ENCODE peak calls at places on chromosomes 3 and 15, in seven cellular contexts. E is esophagus muscularis mucosa, O is uterus, Y is esophagus squamous epithelium, C is GM12878, U is K562, L is stomach. N is an unnamed sample.

GRCh38 chr15:89912674-89913396 is at the start of gene ARPIN:
- DNase-seq in L (peak), O (peak), U (no peak), C (no peak), E (no peak), Y (no peak), N (peak)

GRCh38 chr3:156631323-156631722 is 43.1 kb upstream of the TIPARP start:
- DNase-seq in U (no peak), C (no peak), O (no peak), L (no peak), E (no peak), Y (no peak), N (no peak)

GRCh38 chr3:15206662-15207576 is 873 bp downstream of the CAPN7 start:
- DNase-seq in C (no peak), O (peak), L (peak), E (no peak), Y (no peak), U (peak), N (peak)

GRCh38 chr3:184466413-184466960 is 86.6 kb downstream of the CHRD start:
- DNase-seq in E (peak), O (peak), U (peak), Y (no peak), L (no peak), C (no peak), N (no peak)

GRCh38 chr3:194671511-194671899 is 486 bp downstream of the LSG1 start:
- DNase-seq in U (peak), E (peak), Y (no peak), C (no peak), L (no peak), O (no peak), N (no peak)

GRCh38 chr15:68227806-68228142 is 1.8 kb downstream of the CLN6 start:
- DNase-seq in L (no peak), E (peak), C (no peak), O (no peak), U (peak), Y (no peak), N (no peak)

GRCh38 chr3:167467848-167468611 is 5.8 kb downstream of the SERPINI2 start:
- DNase-seq in E (no peak), C (no peak), O (no peak), U (no peak), L (no peak), Y (no peak), N (no peak)

GRCh38 chr3:7562892-7563291 is 702.0 kb downstream of the GRM7 start:
- DNase-seq in U (no peak), Y (no peak), E (no peak), C (no peak), O (no peak), L (no peak), N (no peak)

GRCh38 chr3:49165771-49166751 is at the start of gene CCDC71:
- DNase-seq in O (peak), E (no peak), U (peak), C (peak), L (peak), Y (no peak), N (peak)

GRCh38 chr3:18743761-18744160 is 318.6 kb upstream of the SATB1 start:
- DNase-seq in O (no peak), C (no peak), L (no peak), Y (no peak), U (no peak), E (no peak), N (no peak)

GRCh38 chr3:52053307-52054304 is 2.8 kb downstream of the DUSP7 start:
- DNase-seq in E (no peak), O (peak), L (no peak), Y (no peak), U (peak), C (peak), N (no peak)

GRCh38 chr3:190320594-190321362 is 1.5 kb downstream of the CLDN1 start:
- DNase-seq in U (no peak), Y (no peak), C (no peak), E (no peak), L (no peak), O (no peak), N (no peak)

GRCh38 chr3:190323241-190323617 is 983 bp upstream of the CLDN1 start:
- DNase-seq in L (peak), U (no peak), C (no peak), Y (no peak), O (peak), E (no peak), N (no peak)

GRCh38 chr3:190322604-190323240 is 476 bp upstream of the CLDN1 start:
- DNase-seq in Y (no peak), C (no peak), O (peak), U (no peak), L (no peak), E (no peak), N (no peak)

GRCh38 chr3:190319660-190320059 is 2.6 kb downstream of the CLDN1 start:
- DNase-seq in U (no peak), O (no peak), L (no peak), Y (no peak), C (no peak), E (no peak), N (no peak)

DNA sequence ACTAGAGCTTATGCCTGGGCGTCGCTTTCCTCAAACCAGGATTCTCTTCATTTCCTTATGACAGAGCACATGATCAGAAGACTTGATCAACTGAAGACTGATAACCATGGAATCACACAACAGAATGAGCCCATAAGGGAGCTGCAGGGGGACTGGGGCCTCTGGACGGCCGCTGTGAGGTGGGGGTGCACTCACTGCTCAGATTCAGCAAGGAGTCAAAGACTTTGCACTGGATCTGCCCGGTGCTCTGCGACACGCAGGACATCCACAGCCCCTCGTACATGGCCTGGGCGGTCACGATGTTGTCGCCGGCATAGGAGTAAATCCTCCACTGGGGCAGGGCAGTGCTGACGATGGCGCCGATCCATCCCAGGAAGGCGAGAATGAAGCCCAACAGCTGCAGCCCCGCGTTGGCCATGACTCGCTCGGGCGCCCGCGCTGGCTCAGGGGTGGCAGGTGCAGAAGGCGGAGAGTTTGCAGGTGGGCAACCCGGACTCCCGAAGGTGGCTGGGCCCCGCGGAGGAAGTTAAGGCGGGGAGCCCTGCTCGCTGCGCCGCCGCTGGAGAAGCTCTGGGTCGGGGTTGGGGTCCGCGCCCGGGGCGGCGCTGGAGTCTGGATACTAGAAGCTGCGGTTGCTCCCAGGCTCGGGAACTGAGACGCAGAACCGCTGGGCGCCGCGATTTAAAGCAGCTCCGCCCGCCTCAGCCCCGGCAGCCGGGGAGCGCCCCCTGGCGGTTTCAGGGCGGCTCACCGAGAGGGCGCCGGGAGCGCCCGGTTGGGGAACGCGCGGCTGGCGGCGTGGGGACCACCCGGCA is at the start of gene CLDN1:
- DNase-seq in C (no peak), O (peak), E (no peak), Y (peak), U (peak), L (peak), N (peak)
- TF ChIP-seq POLR2A in C (no peak), O (peak), E (no peak), Y (no peak), U (no peak), L (no peak), N (no peak)

GRCh38 chr15:34437687-34438086 is at the start of gene GOLGA8A:
- DNase-seq in O (peak), Y (no peak), E (no peak), L (peak), C (peak), U (peak), N (peak)
- TF ChIP-seq POLR2A in O (no peak), Y (no peak), E (no peak), L (no peak), C (peak), U (peak), N (peak)

GRCh38 chr3:128764863-128765262 is 38.9 kb downstream of the RAB7A start:
- DNase-seq in Y (no peak), E (no peak), L (no peak), C (no peak), U (no peak), O (no peak), N (no peak)

GRCh38 chr3:128760881-128761280 is 34.9 kb downstream of the RAB7A start:
- DNase-seq in Y (no peak), O (no peak), U (no peak), C (no peak), L (no peak), E (no peak), N (no peak)

GRCh38 chr3:128763967-128764366 is 38.0 kb downstream of the RAB7A start:
- DNase-seq in E (no peak), U (peak), C (no peak), O (no peak), L (no peak), Y (no peak), N (no peak)

GRCh38 chr3:128760027-128760426 is 34.0 kb downstream of the RAB7A start:
- DNase-seq in L (no peak), Y (no peak), U (no peak), C (no peak), E (no peak), O (no peak), N (no peak)

DNA sequence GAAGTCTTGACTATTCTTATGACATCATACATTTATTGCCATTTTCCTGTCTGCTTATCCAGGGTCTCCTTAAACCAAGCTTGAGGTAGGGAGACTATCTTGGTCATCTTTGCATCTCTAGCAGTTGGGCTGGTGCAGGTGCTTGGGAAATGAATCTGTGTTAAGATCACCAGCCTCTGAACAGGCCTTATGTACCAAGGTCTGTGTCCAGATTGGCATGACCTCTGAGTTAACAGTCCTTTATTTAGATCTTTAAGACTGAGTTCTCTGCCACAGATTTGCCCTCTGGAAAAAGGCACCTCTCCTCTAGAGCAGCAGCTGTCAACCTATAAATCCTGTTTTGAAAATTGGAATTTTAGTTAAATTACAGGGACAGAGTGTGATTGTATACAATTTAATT is 35.4 kb downstream of the RAB7A start:
- DNase-seq in C (no peak), Y (no peak), O (no peak), L (no peak), E (no peak), U (no peak), N (no peak)
- TF ChIP-seq POLR2A in C (no peak), Y (no peak), O (no peak), L (no peak), E (no peak), U (no peak), N (no peak)

DNA sequence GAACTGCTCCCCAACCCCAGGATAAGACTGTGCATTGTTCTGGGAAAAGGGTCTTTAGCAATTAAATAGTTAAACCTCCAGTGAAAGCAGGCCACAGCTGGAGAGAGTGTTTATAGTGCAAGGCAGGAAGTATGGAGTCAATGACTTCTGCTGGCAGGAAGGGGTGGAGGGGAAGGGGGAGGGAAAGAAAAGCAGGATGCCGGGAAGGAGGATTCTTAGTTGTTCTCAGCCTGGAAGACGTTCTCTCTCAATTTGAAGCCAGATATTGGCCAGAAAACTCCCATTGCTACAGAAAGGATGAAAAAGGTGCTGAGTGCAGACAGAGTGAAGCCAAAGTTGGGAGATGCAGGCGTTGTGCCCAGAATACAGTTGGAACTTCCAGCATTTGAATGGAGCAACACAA is 35.7 kb upstream of the ACTL6A start:
- DNase-seq in E (peak), U (no peak), Y (no peak), C (no peak), L (no peak), O (peak), N (peak)
- TF ChIP-seq POLR2A in E (no peak), U (no peak), Y (no peak), C (no peak), L (no peak), O (no peak), N (no peak)

DNA sequence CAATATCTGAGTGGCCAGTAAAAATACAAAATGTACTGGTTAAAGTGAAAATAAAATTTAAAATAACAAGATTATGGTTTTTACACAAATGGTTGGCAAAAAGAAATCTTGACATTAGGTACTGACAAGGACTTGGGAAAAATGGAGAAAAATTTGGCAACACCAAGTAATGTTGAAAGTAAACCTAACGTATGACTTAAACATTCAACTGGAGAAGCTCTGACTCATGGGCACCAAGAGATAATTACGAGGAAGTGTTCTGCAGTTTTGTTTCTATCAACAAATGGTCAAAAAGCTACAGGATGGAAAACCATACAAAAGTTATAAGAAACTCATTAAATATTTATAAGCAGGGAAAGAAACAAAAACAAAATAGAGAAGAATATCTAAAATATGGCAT is 177.7 kb downstream of the ZNF385D start:
- DNase-seq in E (no peak), Y (no peak), L (no peak), U (no peak), C (no peak), O (no peak), N (no peak)
- TF ChIP-seq POLR2A in E (no peak), Y (no peak), L (no peak), U (no peak), C (no peak), O (no peak), N (no peak)

DNA sequence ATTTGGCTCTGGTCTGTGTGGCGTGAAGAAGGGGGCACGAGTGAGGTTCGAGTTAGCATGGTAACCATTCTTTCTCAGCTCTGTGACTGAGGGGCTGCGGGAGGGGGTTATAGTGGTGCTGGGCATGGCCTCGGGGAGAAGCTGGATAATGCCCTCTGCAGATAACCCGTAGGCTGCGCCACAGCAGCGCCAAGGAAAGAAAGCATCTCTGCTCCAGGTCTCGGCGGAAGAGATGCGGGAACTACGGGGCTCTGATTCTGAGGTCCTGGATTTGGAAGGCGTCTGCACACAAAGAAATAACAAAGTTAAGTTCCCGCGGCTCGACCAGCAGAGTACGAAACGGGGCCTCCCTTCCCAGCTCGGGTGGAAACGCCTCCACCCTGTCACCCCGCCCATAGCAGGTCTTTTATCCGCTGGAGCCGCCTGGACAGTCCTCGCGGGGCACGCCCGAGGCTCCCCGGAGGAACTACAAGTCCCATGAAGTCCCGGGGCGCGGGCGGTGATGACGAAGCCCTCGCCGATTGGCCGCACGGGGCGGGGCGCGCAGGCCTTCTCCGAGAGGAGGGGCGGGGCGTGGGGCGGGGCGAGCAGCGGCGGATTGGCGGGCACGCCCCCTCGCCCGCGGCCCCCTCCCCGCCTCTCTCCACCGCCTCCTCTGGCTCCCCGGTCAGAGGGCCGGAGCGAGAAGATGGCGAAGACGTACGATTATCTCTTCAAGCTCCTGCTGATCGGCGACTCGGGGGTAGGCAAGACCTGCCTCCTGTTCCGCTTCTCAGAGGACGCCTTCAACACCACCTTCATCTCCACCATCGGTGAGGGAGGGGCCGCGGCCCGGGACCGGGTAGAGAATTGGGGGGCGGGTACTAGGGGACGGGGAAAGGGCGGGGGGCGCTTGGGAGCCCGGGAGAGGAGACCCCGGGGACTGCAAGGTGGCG is at the start of gene RAB8B:
- DNase-seq in C (peak), U (peak), O (peak), L (peak), E (peak), Y (peak), N (peak)
- TF ChIP-seq POLR2A in C (peak), U (peak), O (peak), L (no peak), E (peak), Y (no peak), N (peak)

DNA sequence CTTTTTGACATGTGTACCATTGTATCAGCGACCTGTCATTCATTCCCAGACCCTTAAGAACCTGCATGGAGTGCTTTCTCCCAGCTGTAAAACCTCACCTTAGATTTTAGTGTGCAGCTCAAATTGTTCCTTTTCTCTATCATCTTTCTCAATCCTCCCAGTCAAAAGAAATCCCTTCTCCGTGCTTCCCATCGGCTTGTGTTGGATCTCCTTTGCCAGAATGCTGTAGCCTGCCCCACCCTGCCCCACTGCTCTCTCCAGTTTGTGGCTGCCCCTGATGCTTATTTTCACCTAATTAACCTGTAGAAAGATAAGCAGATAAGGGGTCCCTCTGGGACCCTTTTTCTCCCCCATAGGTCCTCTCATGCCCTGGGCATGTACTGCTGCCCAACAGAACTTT is 51.1 kb downstream of the ANXA2 start:
- DNase-seq in Y (no peak), U (no peak), E (no peak), O (no peak), L (no peak), C (no peak), N (no peak)
- TF ChIP-seq POLR2A in Y (no peak), U (peak), E (no peak), O (no peak), L (no peak), C (no peak), N (no peak)

DNA sequence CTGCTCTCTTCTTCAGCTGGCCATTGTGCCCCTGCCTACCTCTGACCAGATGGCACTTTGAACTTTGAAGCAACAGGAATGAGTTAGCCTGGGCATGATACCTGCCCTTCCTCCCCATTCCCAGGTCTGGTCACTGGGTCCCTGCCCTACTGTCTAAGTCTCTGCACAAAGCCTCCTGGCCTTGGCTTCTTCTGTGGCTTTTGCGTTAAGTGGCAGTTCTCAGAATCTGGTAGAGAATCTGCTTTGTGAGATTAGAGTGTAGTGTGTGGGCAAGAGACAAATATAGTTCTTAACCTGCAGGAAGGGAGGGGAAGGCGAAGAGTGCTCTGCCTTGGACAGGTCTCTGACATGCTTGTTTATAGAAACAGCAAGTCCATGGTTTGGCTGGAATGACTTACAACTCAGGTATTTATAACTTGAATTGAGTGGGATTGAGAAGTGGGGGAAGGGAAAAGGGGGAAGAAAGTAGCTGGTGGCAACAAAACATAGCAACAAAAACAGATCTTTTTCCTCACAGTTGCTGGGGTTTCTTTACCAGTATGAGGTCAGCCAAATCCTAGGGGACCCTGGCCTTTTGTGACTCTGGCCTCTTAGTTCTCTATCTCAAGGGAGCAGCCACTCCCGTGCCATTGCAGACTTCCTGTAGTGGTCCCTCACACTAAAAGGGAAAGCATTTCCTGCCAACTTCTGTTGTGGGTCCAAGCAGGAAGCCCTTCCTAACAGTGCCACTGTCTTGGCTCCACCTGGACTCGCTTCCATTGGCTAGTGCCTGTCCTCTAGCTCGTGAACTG is 16.7 kb downstream of the MAPKBP1 start:
- DNase-seq in E (no peak), L (no peak), U (peak), C (no peak), O (peak), Y (no peak), N (peak)
- TF ChIP-seq POLR2A in E (no peak), L (no peak), U (no peak), C (no peak), O (no peak), Y (no peak), N (no peak)

GRCh38 chr15:52783929-52784798 is 6.0 kb downstream of the ONECUT1 start:
- DNase-seq in Y (no peak), L (no peak), C (no peak), E (no peak), O (no peak), U (peak), N (no peak)
- TF ChIP-seq POLR2A in Y (no peak), L (no peak), C (no peak), E (no peak), O (no peak), U (no peak), N (no peak)

GRCh38 chr3:8778475-8778874 is 9.1 kb upstream of the OXTR start:
- DNase-seq in L (no peak), Y (no peak), C (no peak), O (no peak), E (peak), U (no peak), N (no peak)
- TF ChIP-seq POLR2A in L (no peak), Y (no peak), C (no peak), O (no peak), E (no peak), U (no peak), N (no peak)